ENCODE peak calls at places on chromosomes 3 and 15, in four cellular contexts. F is CD4-positive, CD25-positive, alpha-beta regulatory T cell; V is stimulated activated effector memory CD8-positive, alpha-beta T cell treated with anti-CD3 and anti-CD28 coated beads, Interleukin-12 subunit alpha, Interleukin-12 subunit beta, amount 100 ng/mL, for 72 hours; O is tibial artery. I is an unnamed sample.

GRCh38 chr15:56957812-56958406 is 39.5 kb downstream of the TCF12 start:
- DNase-seq in F (no peak), V (no peak), O (no peak), I (no peak)

GRCh38 chr3:115040673-115041286 is 106.3 kb downstream of the ZBTB20 start:
- DNase-seq in F (peak), V (no peak), O (peak), I (peak)

GRCh38 chr3:141430326-141430725 is 56.5 kb upstream of the RASA2 start:
- DNase-seq in F (no peak), V (no peak), O (no peak), I (no peak)

GRCh38 chr15:29143909-29144308 is 125.7 kb downstream of the NSMCE3 start:
- DNase-seq in F (no peak), V (no peak), O (no peak), I (no peak)

GRCh38 chr3:126679831-126680677 is 24.0 kb upstream of the CHCHD6 start:
- DNase-seq in F (no peak), V (peak), O (no peak), I (no peak)

GRCh38 chr3:129004639-129005295 is 3.7 kb downstream of the EFCC1 start:
- DNase-seq in F (no peak), V (no peak), O (no peak), I (no peak)

GRCh38 chr3:193982258-193982659 is 153.7 kb upstream of the HES1 start:
- DNase-seq in F (no peak), V (no peak), O (peak), I (peak)

GRCh38 chr3:2765002-2765579 is 345.1 kb downstream of the IL5RA start:
- DNase-seq in F (peak), V (no peak), O (no peak), I (no peak)

GRCh38 chr3:104952587-104952986 is 414.1 kb upstream of the ALCAM start:
- DNase-seq in F (no peak), V (no peak), O (no peak), I (peak)

GRCh38 chr3:51709004-51709420 is 2.1 kb downstream of the GRM2 start:
- DNase-seq in F (no peak), V (no peak), O (peak), I (no peak)

GRCh38 chr15:25244731-25245585 is 193.9 kb downstream of the UBE3A start:
- DNase-seq in F (no peak), V (no peak), O (peak), I (no peak)

GRCh38 chr15:65344909-65345275 is 32.9 kb downstream of the IGDCC3 start:
- DNase-seq in F (no peak), V (no peak), O (no peak), I (no peak)

GRCh38 chr3:109731639-109732473 is 394.5 kb upstream of the DPPA4 start:
- DNase-seq in F (peak), V (peak), O (peak), I (no peak)

GRCh38 chr3:127674099-127674792 is 1.5 kb downstream of the ABTB1 start:
- DNase-seq in F (peak), V (no peak), O (peak), I (no peak)

GRCh38 chr15:98596885-98597343 is 51.4 kb upstream of the IGF1R start:
- DNase-seq in F (no peak), V (no peak), O (no peak), I (no peak)

GRCh38 chr3:107822308-107822707 is 268.5 kb downstream of the CD47 start:
- DNase-seq in F (no peak), V (no peak), O (no peak), I (no peak)

GRCh38 chr3:42501321-42501680 is 1.1 kb upstream of the VIPR1 start:
- DNase-seq in F (no peak), V (no peak), O (no peak), I (no peak)

GRCh38 chr3:188848947-188849346 is 322.8 kb upstream of the TPRG1 start:
- DNase-seq in F (no peak), V (no peak), O (no peak), I (no peak)

GRCh38 chr15:77901921-77902750 is 175.4 kb downstream of the TBC1D2B start:
- DNase-seq in F (no peak), V (no peak), O (peak), I (no peak)

GRCh38 chr3:191774485-191774884 is 313.5 kb downstream of the PYDC2 start:
- DNase-seq in F (no peak), V (no peak), O (no peak), I (peak)

GRCh38 chr3:127038923-127039581 is 56.1 kb downstream of the PLXNA1 start:
- DNase-seq in F (no peak), V (no peak), O (no peak), I (no peak)

GRCh38 chr3:61172684-61173083 is 78.6 kb downstream of the FHIT start:
- DNase-seq in F (no peak), V (no peak), O (no peak), I (peak)

GRCh38 chr15:44536298-44536961 is 517 bp upstream of the EIF3J start:
- DNase-seq in F (no peak), V (peak), O (peak), I (peak)

GRCh38 chr3:27134165-27134796 is 234.9 kb downstream of the NEK10 start:
- DNase-seq in F (peak), V (peak), O (peak), I (no peak)

GRCh38 chr3:127544806-127545545 is 45.6 kb downstream of the TPRA1 start:
- DNase-seq in F (no peak), V (no peak), O (no peak), I (no peak)

GRCh38 chr3:172776049-172776717 is 25.7 kb downstream of the ECT2 start:
- DNase-seq in F (no peak), V (no peak), O (no peak), I (no peak)

GRCh38 chr15:84910928-84911623 is 26.6 kb downstream of the SLC28A1 start:
- DNase-seq in F (no peak), V (no peak), O (no peak), I (peak)

GRCh38 chr15:76840830-76841460 is 64.2 kb downstream of the SCAPER start:
- DNase-seq in F (peak), V (no peak), O (no peak), I (no peak)

GRCh38 chr3:134601539-134602439 is 49.0 kb downstream of the KY start:
- DNase-seq in F (no peak), V (no peak), O (no peak), I (no peak)

GRCh38 chr15:35321926-35322325 is 224.0 kb downstream of the DPH6 start:
- DNase-seq in F (no peak), V (no peak), O (no peak), I (no peak)

GRCh38 chr3:185549651-185550111 is 2.7 kb downstream of the LIPH start:
- DNase-seq in F (no peak), V (no peak), O (no peak), I (peak)

GRCh38 chr3:151085227-151085888 is at the start of gene MED12L:
- DNase-seq in F (peak), V (peak), O (peak), I (peak)

GRCh38 chr3:126130981-126131750 is 47.2 kb upstream of the SLC41A3 start:
- DNase-seq in F (no peak), V (no peak), O (peak), I (no peak)

I was measured in PC-9.